ENCODE peak calls at places on chromosome 16, in seven cellular contexts. One of them, this sample, is unnamed.

GRCh38 chr16:54957403-54957802 is 26.7 kb downstream of the IRX5 start:
- DNase-seq in tibial artery: no peak
- DNase-seq in ovary: no peak
- DNase-seq in endothelial cell of umbilical vein: no peak
- DNase-seq in PC-9: peak
- DNase-seq in cardiac muscle cell: peak
- DNase-seq in H9: peak
- DNase-seq in this sample: no peak

GRCh38 chr16:24253192-24253591 is 2.9 kb upstream of the CACNG3 start:
- DNase-seq in tibial artery: no peak
- DNase-seq in ovary: no peak
- DNase-seq in endothelial cell of umbilical vein: peak
- DNase-seq in PC-9: peak
- DNase-seq in cardiac muscle cell: peak
- DNase-seq in H9: peak
- DNase-seq in this sample: no peak

GRCh38 chr16:71693168-71693567 is 31.3 kb downstream of the PHLPP2 start:
- DNase-seq in tibial artery: no peak
- DNase-seq in ovary: no peak
- DNase-seq in endothelial cell of umbilical vein: no peak
- DNase-seq in PC-9: no peak
- DNase-seq in cardiac muscle cell: no peak
- DNase-seq in H9: no peak
- DNase-seq in this sample: no peak

GRCh38 chr16:72493681-72494415 is 321.9 kb upstream of the PMFBP1 start:
- DNase-seq in tibial artery: no peak
- DNase-seq in ovary: no peak
- DNase-seq in endothelial cell of umbilical vein: no peak
- DNase-seq in PC-9: no peak
- DNase-seq in cardiac muscle cell: peak
- DNase-seq in H9: no peak
- DNase-seq in this sample: no peak

GRCh38 chr16:9791566-9791965 is 390.7 kb downstream of the GRIN2A start:
- DNase-seq in tibial artery: no peak
- DNase-seq in ovary: no peak
- DNase-seq in endothelial cell of umbilical vein: no peak
- DNase-seq in PC-9: no peak
- DNase-seq in cardiac muscle cell: no peak
- DNase-seq in H9: no peak
- DNase-seq in this sample: no peak

GRCh38 chr16:8869212-8869987 is 594 bp upstream of the CARHSP1 start:
- DNase-seq in tibial artery: no peak
- DNase-seq in ovary: peak
- DNase-seq in endothelial cell of umbilical vein: no peak
- DNase-seq in PC-9: no peak
- DNase-seq in cardiac muscle cell: no peak
- DNase-seq in H9: peak
- DNase-seq in this sample: no peak

GRCh38 chr16:51636913-51637743 is 486.1 kb upstream of the SALL1 start:
- DNase-seq in tibial artery: no peak
- DNase-seq in ovary: no peak
- DNase-seq in endothelial cell of umbilical vein: no peak
- DNase-seq in PC-9: no peak
- DNase-seq in cardiac muscle cell: peak
- DNase-seq in H9: peak
- DNase-seq in this sample: no peak

GRCh38 chr16:53673189-53673588 is 30.5 kb downstream of the RPGRIP1L start:
- DNase-seq in tibial artery: no peak
- DNase-seq in ovary: no peak
- DNase-seq in endothelial cell of umbilical vein: no peak
- DNase-seq in PC-9: no peak
- DNase-seq in cardiac muscle cell: no peak
- DNase-seq in H9: no peak
- DNase-seq in this sample: no peak

GRCh38 chr16:17265177-17265576 is 205.6 kb downstream of the XYLT1 start:
- DNase-seq in tibial artery: no peak
- DNase-seq in ovary: no peak
- DNase-seq in endothelial cell of umbilical vein: no peak
- DNase-seq in PC-9: no peak
- DNase-seq in cardiac muscle cell: no peak
- DNase-seq in H9: no peak
- DNase-seq in this sample: no peak

GRCh38 chr16:64964126-64964540 is 157.7 kb downstream of the CDH11 start:
- DNase-seq in tibial artery: no peak
- DNase-seq in ovary: no peak
- DNase-seq in endothelial cell of umbilical vein: peak
- DNase-seq in PC-9: no peak
- DNase-seq in cardiac muscle cell: peak
- DNase-seq in H9: no peak
- DNase-seq in this sample: no peak

GRCh38 chr16:84370723-84371552 is 2.6 kb downstream of the ATP2C2 start:
- DNase-seq in tibial artery: no peak
- DNase-seq in ovary: no peak
- DNase-seq in endothelial cell of umbilical vein: no peak
- DNase-seq in PC-9: no peak
- DNase-seq in cardiac muscle cell: no peak
- DNase-seq in H9: no peak
- DNase-seq in this sample: no peak

GRCh38 chr16:53220585-53220984 is 165.8 kb downstream of the CHD9 start:
- DNase-seq in tibial artery: no peak
- DNase-seq in ovary: no peak
- DNase-seq in endothelial cell of umbilical vein: peak
- DNase-seq in PC-9: no peak
- DNase-seq in cardiac muscle cell: peak
- DNase-seq in H9: no peak
- DNase-seq in this sample: no peak

GRCh38 chr16:11481987-11482386 is 104.7 kb downstream of the LITAF start:
- DNase-seq in tibial artery: no peak
- DNase-seq in ovary: no peak
- DNase-seq in endothelial cell of umbilical vein: no peak
- DNase-seq in PC-9: no peak
- DNase-seq in cardiac muscle cell: no peak
- DNase-seq in H9: no peak
- DNase-seq in this sample: no peak

DNA sequence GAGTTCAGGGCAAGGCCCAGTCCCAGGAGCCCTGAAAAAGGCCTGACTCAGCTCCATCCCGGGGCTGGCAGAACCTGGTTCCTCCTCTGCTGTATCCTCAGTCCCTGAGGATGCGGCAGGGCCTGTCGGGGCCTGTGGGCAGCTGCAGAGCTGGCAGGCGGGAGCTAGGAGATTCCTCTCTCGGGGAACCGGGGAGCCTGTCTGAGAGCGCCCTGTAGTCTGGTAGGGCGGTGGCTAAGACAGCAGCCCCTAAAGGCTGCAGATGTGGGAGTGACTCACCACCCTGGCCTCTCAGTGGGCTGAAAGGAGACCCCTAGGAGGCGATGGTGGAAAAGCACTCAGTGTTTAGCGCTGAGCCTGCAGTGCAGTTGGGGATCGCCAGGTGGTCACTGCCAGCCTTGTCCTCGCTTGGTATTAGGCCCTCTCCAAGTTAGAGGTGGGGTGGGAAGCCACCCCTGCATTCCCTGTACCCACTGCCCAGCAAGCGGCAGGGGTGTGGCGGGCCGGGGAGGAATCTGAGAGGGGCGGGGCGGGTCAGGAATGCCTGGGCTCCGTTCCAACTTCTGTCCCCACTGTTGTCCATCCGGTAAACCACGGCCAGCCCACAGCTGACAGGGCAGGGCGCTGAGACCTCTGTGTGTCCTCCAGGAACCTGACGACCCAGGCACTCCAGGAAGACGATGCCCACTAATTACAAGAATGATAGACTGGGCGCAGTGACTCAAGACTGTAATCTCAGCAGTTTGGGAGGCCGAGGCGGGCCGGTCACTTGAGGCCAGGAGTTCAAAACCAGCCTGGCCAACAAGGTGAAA is 29.5 kb upstream of the CDH1 start:
- DNase-seq in tibial artery: no peak
- DNase-seq in ovary: no peak
- DNase-seq in endothelial cell of umbilical vein: no peak
- DNase-seq in PC-9: peak
- DNase-seq in cardiac muscle cell: peak
- DNase-seq in H9: peak
- DNase-seq in this sample: peak
- TF ChIP-seq CTCF in tibial artery: no peak
- TF ChIP-seq CTCF in ovary: no peak
- TF ChIP-seq CTCF in endothelial cell of umbilical vein: no peak
- TF ChIP-seq CTCF in PC-9: peak
- TF ChIP-seq CTCF in cardiac muscle cell: peak
- TF ChIP-seq CTCF in H9: peak
- TF ChIP-seq CTCF in this sample: no peak

DNA sequence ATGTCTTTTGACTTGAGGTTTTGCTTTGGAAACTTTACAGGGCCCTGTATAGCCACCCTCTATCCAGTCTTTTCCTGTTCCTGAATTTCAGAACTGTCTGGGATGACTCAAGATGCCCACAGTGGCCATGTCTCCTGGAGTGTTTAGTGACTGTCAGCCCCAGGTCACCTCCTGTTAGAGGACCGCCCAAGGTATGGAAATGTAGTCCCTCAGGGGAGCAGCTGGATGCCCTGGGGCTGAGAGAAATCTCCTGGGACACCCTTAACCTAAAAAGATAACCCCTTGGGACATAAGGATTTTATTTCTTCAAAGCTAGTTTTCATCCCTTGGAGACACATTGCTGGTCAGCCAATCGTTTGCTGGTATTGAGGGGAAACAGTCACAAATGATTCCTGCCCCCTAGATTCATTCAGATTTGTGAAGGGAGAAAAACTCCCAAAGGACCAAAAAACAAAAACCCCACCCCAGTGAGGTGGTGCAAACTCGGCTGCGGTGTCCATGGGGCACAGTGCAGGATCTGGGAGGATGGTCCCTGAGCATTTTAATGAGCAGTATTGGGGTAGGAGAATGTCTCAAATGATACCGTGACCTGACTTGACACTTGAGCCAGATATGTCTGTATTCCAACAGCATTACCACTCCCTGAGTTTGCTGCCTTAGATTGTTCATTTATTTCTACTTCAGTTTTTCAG is 1.7 kb downstream of the ZNF267 start:
- DNase-seq in tibial artery: no peak
- DNase-seq in ovary: no peak
- DNase-seq in endothelial cell of umbilical vein: peak
- DNase-seq in PC-9: no peak
- DNase-seq in cardiac muscle cell: peak
- DNase-seq in H9: no peak
- DNase-seq in this sample: no peak
- H3K27ac ChIP-seq in tibial artery: peak
- H3K27ac ChIP-seq in ovary: no peak
- H3K27ac ChIP-seq in endothelial cell of umbilical vein: peak
- H3K27ac ChIP-seq in PC-9: peak
- H3K27ac ChIP-seq in cardiac muscle cell: no peak
- H3K27ac ChIP-seq in H9: no peak
- H3K27ac ChIP-seq in this sample: no peak

GRCh38 chr16:77949445-77949844 is 72.9 kb upstream of the CLEC3A start:
- DNase-seq in tibial artery: no peak
- DNase-seq in ovary: no peak
- DNase-seq in endothelial cell of umbilical vein: no peak
- DNase-seq in PC-9: no peak
- DNase-seq in cardiac muscle cell: no peak
- DNase-seq in H9: no peak
- DNase-seq in this sample: no peak

GRCh38 chr16:77946834-77947233 is 75.5 kb upstream of the CLEC3A start:
- DNase-seq in tibial artery: no peak
- DNase-seq in ovary: no peak
- DNase-seq in endothelial cell of umbilical vein: no peak
- DNase-seq in PC-9: no peak
- DNase-seq in cardiac muscle cell: peak
- DNase-seq in H9: no peak
- DNase-seq in this sample: no peak

GRCh38 chr16:77956231-77956630 is 66.1 kb upstream of the CLEC3A start:
- DNase-seq in tibial artery: no peak
- DNase-seq in ovary: no peak
- DNase-seq in endothelial cell of umbilical vein: no peak
- DNase-seq in PC-9: no peak
- DNase-seq in cardiac muscle cell: no peak
- DNase-seq in H9: no peak
- DNase-seq in this sample: no peak

GRCh38 chr16:77955127-77955526 is 67.2 kb upstream of the CLEC3A start:
- DNase-seq in tibial artery: no peak
- DNase-seq in ovary: no peak
- DNase-seq in endothelial cell of umbilical vein: no peak
- DNase-seq in PC-9: no peak
- DNase-seq in cardiac muscle cell: no peak
- DNase-seq in H9: no peak
- DNase-seq in this sample: no peak

DNA sequence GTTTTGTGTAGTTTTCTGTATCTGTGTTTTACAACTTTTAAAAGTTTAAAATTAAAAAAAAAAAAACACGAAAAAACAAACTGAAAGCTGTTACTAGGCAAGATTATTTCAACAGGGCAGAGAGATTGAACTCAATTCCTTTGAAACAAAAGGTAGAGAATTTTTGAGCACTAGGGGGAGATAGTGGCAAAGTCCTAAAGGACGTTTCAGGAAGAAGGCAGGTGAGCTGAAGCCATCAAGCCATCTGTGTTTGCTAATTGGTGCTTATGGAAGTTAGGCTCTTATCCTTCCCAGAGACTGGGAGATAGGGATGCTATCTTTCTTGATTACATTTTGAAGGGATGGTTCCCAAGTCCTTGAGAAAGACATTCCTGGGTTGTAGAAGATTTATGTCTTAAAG is 70.6 kb upstream of the CLEC3A start:
- DNase-seq in tibial artery: no peak
- DNase-seq in ovary: no peak
- DNase-seq in endothelial cell of umbilical vein: no peak
- DNase-seq in PC-9: no peak
- DNase-seq in cardiac muscle cell: peak
- DNase-seq in H9: no peak
- DNase-seq in this sample: peak
- TF ChIP-seq CTCF in tibial artery: no peak
- TF ChIP-seq CTCF in ovary: no peak
- TF ChIP-seq CTCF in endothelial cell of umbilical vein: no peak
- TF ChIP-seq CTCF in PC-9: peak
- TF ChIP-seq CTCF in cardiac muscle cell: peak
- TF ChIP-seq CTCF in H9: peak
- TF ChIP-seq CTCF in this sample: no peak

DNA sequence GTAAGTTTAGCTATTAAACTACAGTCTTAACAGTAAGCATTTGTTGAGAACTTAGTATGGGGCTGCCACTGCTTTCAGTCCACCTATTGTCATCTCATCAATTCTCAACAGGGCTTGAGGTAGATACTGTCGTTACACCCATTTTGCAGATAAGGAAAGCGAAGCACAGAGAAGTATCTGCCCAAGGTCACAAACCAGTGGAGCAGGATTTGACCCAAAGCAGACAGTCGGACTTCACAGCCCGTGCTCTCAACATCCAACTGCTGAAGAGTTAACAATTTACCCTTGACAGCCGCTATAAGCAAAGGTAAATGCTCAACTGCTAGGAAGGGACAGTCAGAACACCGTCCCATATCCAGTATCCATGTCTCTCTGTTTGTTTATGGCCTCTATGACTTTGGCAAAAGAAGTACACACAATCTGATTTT is 1.3 kb downstream of the SIAH1 start:
- DNase-seq in tibial artery: no peak
- DNase-seq in ovary: no peak
- DNase-seq in endothelial cell of umbilical vein: peak
- DNase-seq in PC-9: no peak
- DNase-seq in cardiac muscle cell: no peak
- DNase-seq in H9: no peak
- DNase-seq in this sample: peak
- H3K27ac ChIP-seq in tibial artery: peak
- H3K27ac ChIP-seq in ovary: peak
- H3K27ac ChIP-seq in endothelial cell of umbilical vein: peak
- H3K27ac ChIP-seq in PC-9: peak
- H3K27ac ChIP-seq in cardiac muscle cell: peak
- H3K27ac ChIP-seq in H9: peak
- H3K27ac ChIP-seq in this sample: peak

This sample was measured in prostate gland.